ENCODE peak calls at places on chromosomes 12 and 14, in six cellular contexts. F, S, H, A, C and W are unnamed samples. For H3K9me3, the result is how much of the 10 kb centered on the place peaks cover.

GRCh38 chr14:24189059-24189375 is 401 bp upstream of the IPO4 start:
- DNase-seq in F (no peak), S (no peak), H (no peak), A (no peak), C (no peak), W (no peak)

GRCh38 chr14:36747411-36748184 is 85.9 kb downstream of the PAX9 start:
- DNase-seq in F (no peak), S (no peak), H (no peak), A (no peak), C (peak), W (no peak)

GRCh38 chr12:94168041-94168440 is 19.7 kb downstream of the PLXNC1 start:
- DNase-seq in F (no peak), S (no peak), H (no peak), A (no peak), C (no peak), W (no peak)

GRCh38 chr14:103206023-103206481 is 82.8 kb downstream of the TNFAIP2 start:
- DNase-seq in F (no peak), S (no peak), H (no peak), A (no peak), C (peak), W (no peak)

GRCh38 chr12:79114896-79115295 is 250.3 kb downstream of the SYT1 start:
- DNase-seq in F (no peak), S (no peak), H (no peak), A (no peak), C (no peak), W (no peak)

GRCh38 chr12:52055781-52056711 is 4.8 kb downstream of the NR4A1 start:
- DNase-seq in F (no peak), S (no peak), H (peak), A (no peak), C (no peak), W (no peak)

GRCh38 chr14:91177073-91177796 is 63.4 kb downstream of the DGLUCY start:
- DNase-seq in F (no peak), S (peak), H (peak), A (peak), C (peak), W (peak)

GRCh38 chr12:55737581-55738112 is 5.3 kb upstream of the GDF11 start:
- DNase-seq in F (no peak), S (no peak), H (no peak), A (no peak), C (no peak), W (no peak)

GRCh38 chr12:103965255-103965589 is 450 bp upstream of the TDG start:
- DNase-seq in F (no peak), S (no peak), H (no peak), A (no peak), C (no peak), W (no peak)

GRCh38 chr14:76268700-76269099 is 107.2 kb upstream of the ESRRB start:
- DNase-seq in F (no peak), S (no peak), H (no peak), A (no peak), C (peak), W (no peak)

GRCh38 chr12:11795910-11796459 is 146.5 kb downstream of the ETV6 start:
- DNase-seq in F (no peak), S (no peak), H (no peak), A (no peak), C (no peak), W (no peak)

GRCh38 chr12:70637686-70638085 is 457 bp upstream of the PTPRB start:
- DNase-seq in F (no peak), S (no peak), H (no peak), A (no peak), C (no peak), W (no peak)

GRCh38 chr12:44385964-44386363 is 490.2 kb downstream of the NELL2 start:
- DNase-seq in F (no peak), S (no peak), H (no peak), A (no peak), C (no peak), W (no peak)

GRCh38 chr14:105474478-105475268 is at the start of gene CRIP2:
- DNase-seq in F (peak), S (no peak), H (no peak), A (peak), C (peak), W (peak)

GRCh38 chr12:1922075-1922709 is 3.7 kb upstream of the CACNA2D4 start:
- DNase-seq in F (no peak), S (no peak), H (no peak), A (peak), C (peak), W (no peak)

GRCh38 chr12:91896725-91897515 is 248.7 kb downstream of the BTG1 start:
- DNase-seq in F (no peak), S (peak), H (peak), A (no peak), C (no peak), W (no peak)

GRCh38 chr12:6277982-6278438 is 32.5 kb upstream of the PLEKHG6 start:
- DNase-seq in F (peak), S (no peak), H (peak), A (no peak), C (no peak), W (no peak)

GRCh38 chr14:61750708-61751474 is 11.3 kb upstream of the SNAPC1 start:
- DNase-seq in F (peak), S (peak), H (peak), A (peak), C (peak), W (peak)

GRCh38 chr12:23217716-23218115 is 592.7 kb downstream of the ETNK1 start:
- DNase-seq in F (no peak), S (no peak), H (no peak), A (no peak), C (no peak), W (no peak)

GRCh38 chr14:95496690-95497241 is 19.7 kb downstream of the SYNE3 start:
- DNase-seq in F (no peak), S (peak), H (no peak), A (no peak), C (no peak), W (no peak)

GRCh38 chr12:63499567-63499966 is 168.7 kb downstream of the DPY19L2 start:
- DNase-seq in F (no peak), S (no peak), H (no peak), A (no peak), C (no peak), W (no peak)

GRCh38 chr14:91125271-91125661 is 11.4 kb downstream of the DGLUCY start:
- DNase-seq in F (no peak), S (no peak), H (no peak), A (no peak), C (no peak), W (no peak)

GRCh38 chr12:91179315-91179714 is 3.3 kb downstream of the DCN start:
- DNase-seq in F (no peak), S (peak), H (no peak), A (no peak), C (no peak), W (no peak)

GRCh38 chr12:3735432-3735831 is 17.5 kb downstream of the CRACR2A start:
- DNase-seq in F (no peak), S (no peak), H (no peak), A (no peak), C (no peak), W (no peak)

GRCh38 chr14:100534528-100535286 is 52.5 kb downstream of the BEGAIN start:
- DNase-seq in F (peak), S (peak), H (peak), A (peak), C (peak), W (peak)

GRCh38 chr14:31336646-31337045 is 83.7 kb downstream of the HEATR5A start:
- DNase-seq in F (no peak), S (no peak), H (no peak), A (no peak), C (no peak), W (no peak)

GRCh38 chr12:29030006-29030405 is 119.1 kb upstream of the FAR2 start:
- DNase-seq in F (no peak), S (no peak), H (no peak), A (no peak), C (no peak), W (no peak)

GRCh38 chr14:81301371-81301770 is 80.6 kb upstream of the GTF2A1 start:
- DNase-seq in F (no peak), S (no peak), H (no peak), A (no peak), C (no peak), W (no peak)

GRCh38 chr12:43653917-43654316 is 101.9 kb upstream of the ADAMTS20 start:
- DNase-seq in F (no peak), S (no peak), H (no peak), A (no peak), C (no peak), W (no peak)

GRCh38 chr12:22271036-22271435 is 63.5 kb downstream of the ST8SIA1 start:
- DNase-seq in F (no peak), S (no peak), H (no peak), A (no peak), C (no peak), W (no peak)

GRCh38 chr12:12883369-12884001 is 7.9 kb upstream of the GPRC5A start:
- DNase-seq in F (no peak), S (no peak), H (no peak), A (no peak), C (no peak), W (no peak)

GRCh38 chr12:81017792-81018191 is 60.1 kb upstream of the ACSS3 start:
- DNase-seq in F (no peak), S (no peak), H (no peak), A (no peak), C (no peak), W (no peak)

GRCh38 chr12:106493531-106493930 is 89.3 kb upstream of the RFX4 start:
- DNase-seq in F (no peak), S (no peak), H (no peak), A (no peak), C (no peak), W (no peak)

GRCh38 chr14:47619397-47619796 is 56.0 kb downstream of the MDGA2 start:
- DNase-seq in F (no peak), S (no peak), H (no peak), A (no peak), C (no peak), W (no peak)

GRCh38 chr12:120428597-120429206 is 9.2 kb upstream of the COX6A1 start:
- DNase-seq in F (no peak), S (no peak), H (no peak), A (no peak), C (no peak), W (no peak)

DNA sequence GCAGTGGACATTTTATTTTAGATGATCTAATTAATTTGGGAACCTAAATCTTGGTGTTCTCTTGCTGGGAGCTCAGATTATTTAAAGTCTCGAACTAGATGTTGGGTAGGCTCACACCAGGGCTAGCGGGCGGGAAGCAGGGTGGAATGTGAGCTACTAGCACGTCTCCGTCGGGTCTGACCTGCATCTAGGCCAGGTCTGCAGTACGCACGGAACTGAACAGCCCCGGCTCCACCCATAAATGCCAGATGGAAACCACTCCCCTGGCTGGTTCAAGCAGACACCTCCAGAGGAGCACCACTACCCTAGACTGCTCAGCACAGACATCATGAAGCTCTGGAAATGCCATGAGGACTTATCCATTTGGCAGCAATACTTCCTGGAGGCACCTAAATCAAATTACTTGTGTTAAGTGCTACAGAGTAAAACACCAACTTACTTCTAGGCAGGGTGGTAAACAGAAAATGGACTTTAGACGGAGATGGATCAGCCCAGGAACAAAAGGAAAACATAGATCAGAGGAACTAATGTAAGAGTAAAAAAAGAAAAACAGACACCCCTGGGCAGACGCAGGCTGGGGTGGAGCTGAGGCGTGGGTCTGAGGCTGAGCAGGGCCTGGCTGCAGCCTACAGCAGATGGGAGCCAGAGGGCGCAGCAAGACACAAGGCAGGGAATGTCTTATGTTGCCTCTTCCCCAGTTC is 10.2 kb downstream of the ZNF605 start:
- DNase-seq in F (no peak), S (no peak), H (no peak), A (no peak), C (no peak), W (no peak)
- H3K9me3 ChIP-seq in F (half or more), S (half or more), H (under half), A (under half), C (half or more), W (under half)

GRCh38 chr14:104398656-104399055 is 180.9 kb upstream of the C14orf180 start:
- DNase-seq in F (no peak), S (peak), H (no peak), A (no peak), C (no peak), W (no peak)
- H3K9me3 ChIP-seq in F (under half), S (under half), H (under half), A (under half), C (under half), W (under half)

GRCh38 chr12:118480235-118480634 is 103.9 kb downstream of the SUDS3 start:
- DNase-seq in F (no peak), S (no peak), H (no peak), A (no peak), C (no peak), W (no peak)
- H3K9me3 ChIP-seq in F (under half), S (under half), H (under half), A (under half), C (under half), W (under half)

DNA sequence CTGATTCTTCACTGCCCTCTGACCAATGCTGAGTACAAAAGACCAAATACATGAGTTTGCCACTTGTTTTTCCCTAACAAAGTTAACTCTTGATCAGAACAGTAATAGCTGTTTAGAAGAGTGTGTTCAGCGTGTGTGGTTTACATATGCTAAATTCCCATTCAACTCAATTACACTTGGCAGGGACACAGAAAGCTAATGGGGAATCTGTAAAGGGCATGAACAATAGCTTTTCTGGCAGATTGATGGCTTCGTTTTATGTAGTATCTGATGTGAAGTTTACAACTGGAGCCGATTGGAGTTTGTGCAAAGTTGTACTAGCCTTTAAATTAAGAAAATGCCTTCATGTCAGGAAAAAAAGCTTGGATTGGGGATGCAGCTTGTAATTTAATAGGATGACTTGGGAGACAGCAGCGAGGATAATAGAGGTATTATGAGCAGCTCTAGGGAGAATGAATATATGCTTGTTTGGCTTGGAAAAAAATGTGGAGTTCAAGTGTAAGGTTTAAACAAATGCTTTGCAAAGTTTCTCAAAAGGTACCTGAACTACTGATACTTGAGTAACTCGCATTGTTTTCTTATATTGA is 65.4 kb upstream of the RASSF3 start:
- DNase-seq in F (no peak), S (no peak), H (no peak), A (no peak), C (no peak), W (no peak)
- H3K9me3 ChIP-seq in F (under half), S (under half), H (under half), A (under half), C (under half), W (under half)

GRCh38 chr12:68624933-68625332 is 14.2 kb downstream of the RAP1B start:
- DNase-seq in F (no peak), S (no peak), H (no peak), A (no peak), C (no peak), W (no peak)
- H3K9me3 ChIP-seq in F (under half), S (under half), H (under half), A (under half), C (under half), W (under half)

DNA sequence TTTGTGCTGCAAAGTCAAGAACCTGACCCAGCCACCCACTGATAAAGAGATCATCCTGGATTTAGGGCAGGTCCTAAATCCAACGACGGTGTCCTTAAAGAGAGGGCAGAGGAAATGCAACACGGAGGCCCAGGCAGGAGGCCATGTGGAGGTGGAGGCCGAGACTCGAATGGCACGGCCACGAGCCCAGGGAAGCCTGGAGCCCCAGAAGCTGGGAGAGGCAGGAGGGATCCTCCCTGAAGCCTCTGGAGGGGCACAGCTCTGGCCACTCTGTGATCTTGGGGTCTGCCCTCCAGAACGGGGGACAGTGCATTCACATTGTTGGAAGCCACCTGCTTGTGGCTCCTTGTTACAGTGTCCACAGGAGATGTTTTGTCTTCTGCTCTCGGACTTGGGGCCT is 63.0 kb downstream of the GALNT9 start:
- DNase-seq in F (no peak), S (no peak), H (no peak), A (no peak), C (no peak), W (no peak)
- H3K9me3 ChIP-seq in F (under half), S (under half), H (under half), A (under half), C (under half), W (under half)

GRCh38 chr14:70339970-70340369 is 19.5 kb downstream of the COX16 start:
- DNase-seq in F (no peak), S (no peak), H (no peak), A (no peak), C (no peak), W (no peak)
- H3K9me3 ChIP-seq in F (under half), S (under half), H (under half), A (under half), C (under half), W (under half)